ENCODE peak calls at places on chromosomes 13 and 19, in seven cellular contexts. D is C1 segment of cervical spinal cord; M is naive thymus-derived CD8-positive, alpha-beta T cell; L is caudate nucleus; Y is activated CD4-positive, alpha-beta T cell treated with anti-CD3 and anti-CD28 coated beads for 1 hour; K is neuronal stem cell; Z is occipital lobe. B is an unnamed sample.

GRCh38 chr13:29361716-29362115 is 233.8 kb downstream of the SLC7A1 start:
- DNase-seq in M (no peak), Y (no peak), Z (no peak), K (no peak), D (no peak), L (no peak), B (no peak)

GRCh38 chr13:45196622-45197021 is 4.2 kb downstream of the KCTD4 start:
- DNase-seq in Z (no peak), Y (no peak), D (no peak), L (no peak), M (no peak), K (no peak), B (no peak)

GRCh38 chr13:97224544-97225324 is 2.6 kb downstream of the MBNL2 start:
- DNase-seq in M (no peak), L (no peak), Z (no peak), D (no peak), K (no peak), Y (no peak), B (no peak)

GRCh38 chr13:85266331-85266730 is 532.9 kb downstream of the SLITRK6 start:
- DNase-seq in K (no peak), D (no peak), L (no peak), M (no peak), Y (no peak), Z (no peak), B (peak)

GRCh38 chr13:79973533-79973963 is 367.4 kb downstream of the SPRY2 start:
- DNase-seq in D (no peak), Y (no peak), L (no peak), K (no peak), M (no peak), Z (no peak), B (no peak)

GRCh38 chr19:18373892-18374629 is 11.9 kb upstream of the GDF15 start:
- DNase-seq in K (no peak), D (peak), L (peak), Z (peak), M (no peak), Y (peak), B (peak)

GRCh38 chr13:71864094-71864980 is 2.7 kb downstream of the DACH1 start:
- DNase-seq in D (no peak), M (no peak), L (no peak), Y (no peak), Z (no peak), K (no peak), B (peak)

GRCh38 chr19:49333426-49334288 is 1.5 kb upstream of the CD37 start:
- DNase-seq in D (no peak), M (peak), Y (peak), L (no peak), K (no peak), Z (no peak), B (no peak)

GRCh38 chr13:113930711-113931637 is 42.9 kb downstream of the C13orf46 start:
- DNase-seq in K (no peak), Z (no peak), D (no peak), L (no peak), M (no peak), Y (no peak), B (no peak)

GRCh38 chr13:34412817-34413365 is 529.2 kb upstream of the NBEA start:
- DNase-seq in L (no peak), M (no peak), Y (no peak), K (no peak), Z (no peak), D (no peak), B (no peak)

GRCh38 chr13:71274923-71275593 is 591.9 kb downstream of the DACH1 start:
- DNase-seq in D (no peak), Y (no peak), M (no peak), Z (no peak), L (no peak), K (no peak), B (no peak)

GRCh38 chr19:45615795-45616708 is 14.0 kb upstream of the GPR4 start:
- DNase-seq in M (peak), Z (peak), Y (peak), D (no peak), K (peak), L (no peak), B (peak)

GRCh38 chr13:98482476-98483444 is 94.1 kb downstream of the STK24 start:
- DNase-seq in M (no peak), Y (no peak), L (peak), D (no peak), Z (no peak), K (no peak), B (no peak)

GRCh38 chr19:36489920-36490415 is 607 bp upstream of the ZNF566 start:
- DNase-seq in L (no peak), M (peak), Y (no peak), K (peak), D (no peak), Z (no peak), B (peak)

GRCh38 chr13:44302233-44302632 is 71.4 kb upstream of the SERP2 start:
- DNase-seq in K (no peak), M (no peak), L (no peak), Y (no peak), Z (no peak), D (no peak), B (no peak)

B was measured in SK-N-DZ.